ENCODE peak calls at places on chromosomes 12 and 14, in six cellular contexts. Q is IMR-90, F is MM.1S, P is left lung, N is adrenal gland, E is vagina. K is an unnamed sample.

GRCh38 chr14:72515779-72516770 is 377.8 kb downstream of the DPF3 start:
- DNase-seq in Q (peak), F (no peak), P (no peak), N (no peak), E (no peak), K (no peak)

GRCh38 chr12:78864483-78865296 is at the start of gene SYT1:
- DNase-seq in Q (peak), F (peak), P (peak), N (no peak), E (no peak), K (no peak)

GRCh38 chr12:107436836-107437235 is 248.8 kb upstream of the PWP1 start:
- DNase-seq in Q (no peak), F (no peak), P (no peak), N (no peak), E (no peak), K (no peak)

GRCh38 chr14:75993567-75994041 is 8.0 kb downstream of the IFT43 start:
- DNase-seq in Q (no peak), F (no peak), P (no peak), N (no peak), E (no peak), K (no peak)

GRCh38 chr14:51398898-51399297 is 158.9 kb downstream of the TMX1 start:
- DNase-seq in Q (peak), F (no peak), P (no peak), N (no peak), E (no peak), K (no peak)

GRCh38 chr12:123973552-123974341 is 732 bp downstream of the ZNF664 start:
- DNase-seq in Q (peak), F (no peak), P (peak), N (peak), E (no peak), K (peak)

GRCh38 chr12:116267948-116268347 is 9.5 kb downstream of the MED13L start:
- DNase-seq in Q (no peak), F (no peak), P (no peak), N (no peak), E (no peak), K (no peak)

GRCh38 chr14:35337557-35338255 is 45.5 kb downstream of the PSMA6 start:
- DNase-seq in Q (no peak), F (no peak), P (no peak), N (peak), E (no peak), K (no peak)

GRCh38 chr14:101454229-101454628 is 107.1 kb upstream of the DIO3 start:
- DNase-seq in Q (no peak), F (no peak), P (no peak), N (no peak), E (no peak), K (no peak)

GRCh38 chr12:124395986-124396385 is 101.1 kb downstream of the RFLNA start:
- DNase-seq in Q (no peak), F (no peak), P (no peak), N (no peak), E (no peak), K (no peak)

GRCh38 chr12:42119085-42119633 is 25.5 kb downstream of the GXYLT1 start:
- DNase-seq in Q (peak), F (no peak), P (no peak), N (no peak), E (no peak), K (no peak)

GRCh38 chr12:104422441-104422840 is 34.3 kb upstream of the CHST11 start:
- DNase-seq in Q (no peak), F (no peak), P (no peak), N (no peak), E (no peak), K (no peak)

GRCh38 chr14:75631453-75631831 is 29.2 kb downstream of the ERG28 start:
- DNase-seq in Q (no peak), F (no peak), P (no peak), N (no peak), E (no peak), K (no peak)

GRCh38 chr14:20327005-20327869 is 5.8 kb downstream of the CCNB1IP1 start:
- DNase-seq in Q (peak), F (peak), P (no peak), N (no peak), E (no peak), K (peak)

GRCh38 chr12:40693503-40693863 is 1.2 kb downstream of the CNTN1 start:
- DNase-seq in Q (no peak), F (no peak), P (no peak), N (no peak), E (no peak), K (no peak)

DNA sequence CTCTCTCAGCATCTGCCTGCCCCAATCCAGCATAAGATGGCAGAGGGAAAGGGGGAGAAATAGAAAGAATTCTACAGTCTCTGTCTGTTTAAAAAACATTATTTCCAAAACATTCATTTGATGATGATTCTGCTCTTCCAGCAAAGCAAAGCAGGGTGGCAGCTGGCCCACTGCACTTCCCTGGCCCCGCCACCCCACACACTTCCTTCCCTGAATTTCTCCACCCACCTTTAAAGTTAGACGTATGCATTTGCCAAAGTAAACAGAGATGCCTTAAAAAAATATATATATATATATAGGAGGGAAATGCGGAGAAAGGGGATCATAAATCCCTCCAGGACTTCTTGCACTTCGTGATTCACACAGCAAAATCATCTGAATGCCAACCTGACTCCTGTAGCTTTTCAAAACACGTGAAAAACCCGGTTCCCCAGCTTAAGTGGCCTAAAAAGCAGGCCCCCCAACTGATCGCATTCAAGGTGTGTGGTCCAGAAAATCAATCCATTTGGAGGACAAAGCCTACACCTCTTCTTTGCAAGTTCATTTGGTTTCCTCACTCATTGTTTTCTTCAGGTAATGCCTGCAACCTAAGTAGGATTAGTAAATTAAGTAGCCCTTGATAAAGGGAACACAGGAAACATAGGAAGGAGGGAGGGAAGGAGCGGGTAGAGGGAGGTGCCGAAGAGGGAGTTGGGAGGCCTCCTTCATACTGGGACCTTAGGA is 68.8 kb downstream of the LLPH start:
- DNase-seq in Q (no peak), F (no peak), P (no peak), N (no peak), E (no peak), K (no peak)
- H3K27ac ChIP-seq in Q (no peak), F (no peak), P (no peak), N (no peak), E (no peak), K (no peak)

GRCh38 chr12:105659355-105660075 is 329.0 kb downstream of the C12orf75 start:
- DNase-seq in Q (no peak), F (no peak), P (no peak), N (no peak), E (no peak), K (no peak)
- H3K27ac ChIP-seq in Q (no peak), F (no peak), P (no peak), N (no peak), E (peak), K (no peak)

GRCh38 chr12:52149182-52149641 is 42.6 kb downstream of the KRT80 start:
- DNase-seq in Q (no peak), F (no peak), P (no peak), N (no peak), E (no peak), K (no peak)
- H3K27ac ChIP-seq in Q (peak), F (no peak), P (peak), N (no peak), E (peak), K (no peak)

GRCh38 chr12:46944104-46944503 is 118.3 kb upstream of the SLC38A4 start:
- DNase-seq in Q (peak), F (peak), P (no peak), N (peak), E (no peak), K (no peak)
- H3K27ac ChIP-seq in Q (no peak), F (no peak), P (no peak), N (no peak), E (no peak), K (no peak)